ENCODE peak calls at places on chromosomes 3 and 15, in ten cellular contexts. Y is PC-3; Q is mammary epithelial cell; D is K562; W is effector memory CD4-positive, alpha-beta T cell; O is transverse colon; C is tibial nerve; K is endothelial cell of umbilical vein; S is upper lobe of right lung; H is astrocyte. U is an unnamed sample.

GRCh38 chr3:170485696-170486095 is 67.0 kb downstream of the CLDN11 start:
- DNase-seq in W (no peak), C (no peak), S (no peak), Y (no peak), O (no peak), K (no peak), Q (no peak), H (no peak), D (no peak), U (no peak)

GRCh38 chr15:41263891-41264351 is 32.9 kb downstream of the CHP1 start:
- DNase-seq in H (peak; percentile 31), C (no peak), D (no peak), O (no peak), Q (no peak), K (no peak), Y (no peak), S (no peak), W (no peak), U (peak; percentile 51)

GRCh38 chr3:111989061-111989678 is 9.6 kb upstream of the TAGLN3 start:
- DNase-seq in Q (peak; percentile 55), S (no peak), W (no peak), Y (peak; percentile 82), H (peak; percentile 51), K (peak; percentile 72), C (no peak), O (no peak), D (peak; percentile 10), U (peak; percentile 82)

GRCh38 chr3:161336661-161337060 is 34.7 kb downstream of the SPTSSB start:
- DNase-seq in Q (no peak), K (no peak), S (no peak), C (no peak), D (no peak), Y (no peak), H (no peak), O (no peak), W (no peak), U (no peak)

GRCh38 chr3:15326037-15326436 is 6.3 kb downstream of the SH3BP5 start:
- DNase-seq in D (no peak), H (no peak), W (no peak), O (no peak), K (no peak), Q (no peak), S (no peak), C (no peak), Y (peak; percentile 57), U (no peak)

GRCh38 chr15:74179101-74179841 is 5.8 kb downstream of the ISLR start:
- DNase-seq in W (no peak), Y (peak; percentile 91), C (peak; percentile 63), H (peak; percentile 92), S (peak; percentile 69), Q (peak; percentile 70), D (no peak), K (peak; percentile 42), O (peak; percentile 27), U (no peak)

GRCh38 chr3:54564374-54564925 is 363.4 kb downstream of the LRTM1 start:
- DNase-seq in H (no peak), Y (no peak), W (no peak), Q (peak; percentile 70), O (no peak), K (no peak), D (no peak), C (no peak), S (no peak), U (no peak)

GRCh38 chr3:58521002-58521670 is 15.9 kb downstream of the ACOX2 start:
- DNase-seq in D (peak; percentile 61), S (no peak), Q (no peak), W (no peak), H (no peak), C (no peak), K (no peak), O (no peak), Y (no peak), U (no peak)

GRCh38 chr3:48502728-48503168 is 1.2 kb downstream of the SHISA5 start:
- DNase-seq in Q (no peak), H (no peak), K (no peak), C (peak; percentile 29), D (no peak), W (no peak), O (peak; percentile 23), S (no peak), Y (no peak), U (no peak)

GRCh38 chr3:45688194-45688881 is 858 bp upstream of the SACM1L start:
- DNase-seq in Y (peak; percentile 52), C (no peak), O (peak; percentile 28), H (no peak), D (peak; percentile 77), Q (no peak), W (peak; percentile 16), S (no peak), K (peak; percentile 61), U (peak; percentile 70)

GRCh38 chr15:26736502-26737248 is 36.2 kb downstream of the GABRB3 start:
- DNase-seq in S (no peak), Q (no peak), H (no peak), D (no peak), K (no peak), W (no peak), O (no peak), C (no peak), Y (no peak), U (no peak)

GRCh38 chr3:172217877-172218276 is 178.5 kb downstream of the FNDC3B start:
- DNase-seq in W (no peak), S (no peak), H (peak; percentile 41), Q (no peak), D (no peak), O (no peak), K (peak; percentile 31), Y (peak; percentile 50), C (no peak), U (no peak)

GRCh38 chr15:66043264-66043663 is 174.0 kb downstream of the RAB11A start:
- DNase-seq in K (no peak), D (no peak), Y (no peak), W (no peak), H (no peak), Q (no peak), C (no peak), O (peak; percentile 36), S (no peak), U (no peak)

GRCh38 chr15:89452330-89452836 is 44.0 kb downstream of the RHCG start:
- DNase-seq in C (no peak), W (no peak), S (no peak), K (no peak), D (no peak), H (no peak), Q (no peak), O (no peak), Y (peak; percentile 17), U (no peak)
- H3K4me1 ChIP-seq in C (no peaks in the 10 kb centered on the region), W (no peaks in the 10 kb centered on the region), S (no peaks in the 10 kb centered on the region), K (no peaks in the 10 kb centered on the region), D (no peaks in the 10 kb centered on the region), H (peaks cover 6% of the 10 kb centered on the region), Q (no peaks in the 10 kb centered on the region), O (no peaks in the 10 kb centered on the region), Y (peaks cover 32% of the 10 kb centered on the region), U (no peaks in the 10 kb centered on the region)

GRCh38 chr15:72127724-72128322 is 9.6 kb downstream of the SENP8 start:
- DNase-seq in K (no peak), H (no peak), O (no peak), Y (no peak), S (no peak), C (no peak), W (no peak), Q (no peak), D (no peak), U (no peak)

GRCh38 chr15:72131922-72132321 is 13.7 kb downstream of the SENP8 start:
- DNase-seq in H (no peak), C (no peak), Q (no peak), W (no peak), K (no peak), S (no peak), O (no peak), Y (no peak), D (no peak), U (no peak)

GRCh38 chr15:72124218-72124617 is 6.0 kb downstream of the SENP8 start:
- DNase-seq in D (no peak), Q (no peak), W (no peak), S (no peak), K (peak; percentile 30), O (no peak), Y (no peak), C (no peak), H (no peak), U (no peak)

GRCh38 chr15:72130272-72130671 is 12.1 kb downstream of the SENP8 start:
- DNase-seq in S (no peak), K (no peak), O (peak; percentile 12), Q (no peak), H (no peak), C (no peak), Y (no peak), W (no peak), D (no peak), U (no peak)

GRCh38 chr15:72128360-72128759 is 10.2 kb downstream of the SENP8 start:
- DNase-seq in C (no peak), Y (no peak), H (no peak), S (no peak), O (no peak), Q (no peak), W (no peak), D (no peak), K (no peak), U (no peak)
- H3K4me3 ChIP-seq in C (no peak overlapping the region), Y (no peak overlapping the region), H (no peak overlapping the region), S (no peak overlapping the region), O (no peak overlapping the region), Q (no peak overlapping the region), W (no peak overlapping the region), D (no peak overlapping the region), K (no peak overlapping the region), U (no peak overlapping the region)

GRCh38 chr3:123352134-123352554 is 96.7 kb downstream of the ADCY5 start:
- DNase-seq in Q (no peak), C (no peak), O (no peak), S (no peak), K (no peak), H (no peak), D (no peak), Y (no peak), W (no peak), U (no peak)
- H3K27me3 ChIP-seq in Q (peaks cover 9% of the 10 kb centered on the region), C (no peaks in the 10 kb centered on the region), O (no peaks in the 10 kb centered on the region), S (peaks cover 4% of the 10 kb centered on the region), K (no peaks in the 10 kb centered on the region), H (peaks cover 30% of the 10 kb centered on the region), D (no peaks in the 10 kb centered on the region), Y (peaks cover 36% of the 10 kb centered on the region), W (peaks cover 4% of the 10 kb centered on the region), U (no peaks in the 10 kb centered on the region)

GRCh38 chr3:56914646-56915045 is 112.9 kb upstream of the ARHGEF3 start:
- DNase-seq in H (no peak), K (no peak), S (no peak), W (no peak), Y (no peak), O (no peak), D (no peak), Q (no peak), C (no peak), U (no peak)

GRCh38 chr3:56916697-56917336 is 115.1 kb upstream of the ARHGEF3 start:
- DNase-seq in H (no peak), O (no peak), Y (no peak), W (no peak), K (no peak), S (no peak), D (no peak), C (no peak), Q (no peak), U (no peak)

GRCh38 chr3:56917337-56917697 is 115.6 kb upstream of the ARHGEF3 start:
- DNase-seq in Y (no peak), K (no peak), D (no peak), Q (no peak), O (no peak), C (no peak), W (no peak), S (no peak), H (no peak), U (no peak)

GRCh38 chr3:56917740-56918568 is 116.2 kb upstream of the ARHGEF3 start:
- DNase-seq in C (no peak), D (no peak), S (no peak), Q (no peak), W (no peak), Y (no peak), H (no peak), K (peak; percentile 78), O (peak; percentile 39), U (no peak)

GRCh38 chr3:56915969-56916586 is 114.3 kb upstream of the ARHGEF3 start:
- DNase-seq in C (no peak), W (peak; percentile 59), D (no peak), H (no peak), Y (no peak), O (peak; percentile 49), S (no peak), Q (no peak), K (no peak), U (peak; percentile 67)
- H3K4me1 ChIP-seq in C (no peaks in the 10 kb centered on the region), W (peaks cover 46% of the 10 kb centered on the region), D (no peaks in the 10 kb centered on the region), H (no peaks in the 10 kb centered on the region), Y (no peaks in the 10 kb centered on the region), O (peaks cover 30% of the 10 kb centered on the region), S (peaks cover 21% of the 10 kb centered on the region), Q (no peaks in the 10 kb centered on the region), K (peaks cover 31% of the 10 kb centered on the region), U (peaks cover 25% of the 10 kb centered on the region)

U was measured in cardiac muscle cell.